ENCODE peak calls at places on chromosome 5, in ten cellular contexts. V is amniotic stem cell; R is NCI-H2171 treated with DMSO at 0.1 percent for 48 hours; S is HFF-Myc; N is iris pigment epithelial cell; F is aorta; O is mesenteric fat pad; G is astrocyte of the spinal cord; T is T-helper 1 cell; H is activated CD4-positive, alpha-beta T cell treated with anti-CD3 and anti-CD28 coated beads, Interleukin-2, amount 50 U/mL, for 48 hours. I is an unnamed sample.
A peak's percentile ranks its signal among the peaks of the same experiment; 100 is the strongest.

GRCh38 chr5:91132552-91132951 is 250.6 kb downstream of the ARRDC3 start:
- DNase-seq in R (no peak), F (no peak), G (no peak), T (no peak), N (no peak), H (no peak), S (no peak), V (no peak), O (no peak), I (no peak)

GRCh38 chr5:37772255-37772654 is 67.6 kb downstream of the GDNF start:
- DNase-seq in S (no peak), T (no peak), N (no peak), R (no peak), V (no peak), G (no peak), O (no peak), F (no peak), H (no peak), I (no peak)

GRCh38 chr5:141758316-141758965 is 76.4 kb upstream of the ARAP3 start:
- DNase-seq in R (peak; percentile 44), H (no peak), F (no peak), G (no peak), N (no peak), O (no peak), T (no peak), V (no peak), S (no peak), I (no peak)

GRCh38 chr5:106964102-106964501 is 706.6 kb downstream of the EFNA5 start:
- DNase-seq in F (no peak), N (peak; percentile 51), G (peak; percentile 53), H (no peak), R (peak; percentile 10), S (no peak), T (no peak), O (no peak), V (no peak), I (no peak)

GRCh38 chr5:143843461-143843860 is 31.5 kb downstream of the HMHB1 start:
- DNase-seq in G (no peak), N (no peak), O (no peak), H (no peak), T (no peak), S (no peak), V (no peak), F (no peak), R (peak; percentile 49), I (no peak)

GRCh38 chr5:146878471-146879172 is at the start of gene PPP2R2B:
- DNase-seq in V (no peak), S (no peak), R (peak; percentile 70), H (peak; percentile 54), G (peak; percentile 51), T (no peak), O (no peak), F (peak; percentile 89), N (peak; percentile 50), I (peak; percentile 53)

GRCh38 chr5:169840405-169840804 is 139.9 kb downstream of the INSYN2B start:
- DNase-seq in R (no peak), V (no peak), G (no peak), H (no peak), N (no peak), O (no peak), F (no peak), T (no peak), S (no peak), I (no peak)

GRCh38 chr5:16784088-16784487 is 152.0 kb downstream of the MYO10 start:
- DNase-seq in O (no peak), N (peak; percentile 78), T (no peak), V (no peak), F (no peak), G (peak; percentile 76), S (no peak), R (peak; percentile 46), H (no peak), I (no peak)

GRCh38 chr5:135133698-135134515 is 99.9 kb upstream of the PITX1 start:
- DNase-seq in F (no peak), H (no peak), O (no peak), V (no peak), R (no peak), G (no peak), S (no peak), N (no peak), T (no peak), I (no peak)

GRCh38 chr5:171426266-171426665 is 6.8 kb downstream of the FGF18 start:
- DNase-seq in H (no peak), G (no peak), O (peak; percentile 59), S (no peak), T (no peak), N (no peak), F (no peak), R (no peak), V (no peak), I (no peak)

GRCh38 chr5:150443242-150444075 is 6.1 kb downstream of the RPS14 start:
- DNase-seq in V (no peak), H (no peak), T (no peak), N (no peak), F (no peak), G (no peak), R (no peak), S (no peak), O (no peak), I (no peak)

GRCh38 chr5:55031492-55031891 is 7.4 kb downstream of the GZMK start:
- DNase-seq in N (peak; percentile 31), H (no peak), O (no peak), G (peak; percentile 21), V (no peak), S (no peak), R (no peak), T (no peak), F (no peak), I (no peak)

GRCh38 chr5:157020002-157020401 is 38.9 kb downstream of the HAVCR1 start:
- DNase-seq in O (no peak), S (no peak), V (no peak), G (no peak), R (no peak), N (no peak), T (no peak), H (no peak), F (no peak), I (no peak)

GRCh38 chr5:134493461-134494055 is 31.9 kb upstream of the JADE2 start:
- DNase-seq in O (peak; percentile 49), H (no peak), N (no peak), V (no peak), F (peak; percentile 36), G (no peak), S (no peak), T (no peak), R (no peak), I (no peak)

GRCh38 chr5:36661446-36662220 is 55.2 kb downstream of the SLC1A3 start:
- DNase-seq in R (no peak), N (no peak), G (no peak), H (no peak), O (no peak), S (no peak), F (no peak), T (no peak), V (no peak), I (no peak)

GRCh38 chr5:1763548-1763911 is 36.1 kb downstream of the MRPL36 start:
- DNase-seq in S (peak; percentile 37), F (peak; percentile 55), R (no peak), T (peak; percentile 30), V (peak; percentile 9), H (peak; percentile 30), G (peak; percentile 64), O (no peak), N (peak; percentile 78), I (no peak)

GRCh38 chr5:32707394-32707997 is 3.6 kb upstream of the NPR3 start:
- DNase-seq in S (no peak), R (no peak), T (no peak), F (no peak), G (peak; percentile 60), H (no peak), V (peak; percentile 22), O (no peak), N (peak; percentile 45), I (no peak)

GRCh38 chr5:162410365-162410764 is 342.8 kb downstream of the GABRG2 start:
- DNase-seq in F (no peak), G (no peak), V (no peak), N (no peak), T (no peak), H (no peak), O (no peak), S (no peak), R (no peak), I (no peak)

GRCh38 chr5:20601678-20602100 is 613.7 kb upstream of the CDH18 start:
- DNase-seq in S (no peak), N (peak; percentile 60), V (peak; percentile 8), F (no peak), O (no peak), R (peak; percentile 44), T (no peak), H (no peak), G (peak; percentile 32), I (peak; percentile 54)

GRCh38 chr5:1009359-1010180 is 968 bp downstream of the NKD2 start:
- DNase-seq in R (no peak), N (no peak), H (no peak), T (no peak), F (peak; percentile 70), G (no peak), V (no peak), O (peak; percentile 88), S (no peak), I (no peak)

GRCh38 chr5:157384971-157385709 is 74.9 kb upstream of the NIPAL4 start:
- DNase-seq in O (no peak), H (no peak), R (no peak), F (peak; percentile 87), V (peak; percentile 92), N (peak; percentile 98), G (peak; percentile 98), S (peak; percentile 99), T (no peak), I (peak; percentile 42)

GRCh38 chr5:150642991-150643710 is 2.7 kb downstream of the SYNPO start:
- DNase-seq in G (no peak), R (no peak), S (no peak), F (no peak), N (no peak), T (no peak), O (no peak), H (no peak), V (no peak), I (no peak)

GRCh38 chr5:68379275-68380026 is 163.9 kb downstream of the PIK3R1 start:
- DNase-seq in R (no peak), H (no peak), V (no peak), F (no peak), N (no peak), G (no peak), O (no peak), S (no peak), T (no peak), I (no peak)

GRCh38 chr5:57335092-57335491 is 147.5 kb downstream of the ACTBL2 start:
- DNase-seq in F (no peak), S (no peak), G (peak; percentile 80), R (no peak), H (no peak), N (peak; percentile 85), O (no peak), T (no peak), V (peak; percentile 26), I (no peak)

GRCh38 chr5:150781706-150782614 is 3.4 kb downstream of the SMIM3 start:
- DNase-seq in S (peak; percentile 94), O (no peak), F (peak; percentile 88), N (peak; percentile 98), H (no peak), G (peak; percentile 93), T (no peak), V (peak; percentile 71), R (no peak), I (peak; percentile 59)

GRCh38 chr5:132055808-132056609 is 4.4 kb upstream of the IL3 start:
- DNase-seq in S (no peak), O (peak; percentile 78), R (peak; percentile 38), N (no peak), T (peak; percentile 39), F (peak; percentile 70), H (no peak), V (no peak), G (no peak), I (no peak)

GRCh38 chr5:133260715-133261114 is 208.9 kb downstream of the HSPA4 start:
- DNase-seq in N (no peak), R (no peak), F (no peak), O (no peak), V (no peak), T (no peak), H (no peak), S (no peak), G (no peak), I (no peak)

GRCh38 chr5:77076961-77077820 is 9.9 kb downstream of the ZBED3 start:
- DNase-seq in F (peak; percentile 92), O (peak; percentile 93), S (no peak), N (peak; percentile 77), T (peak; percentile 13), H (peak; percentile 68), G (peak; percentile 60), V (no peak), R (no peak), I (peak; percentile 8)